ENCODE peak calls at places on chromosomes 4 and X, in ten cellular contexts. X is upper lobe of right lung; M is cardiac muscle cell; Q is ascending aorta; B is right lobe of liver; L is CD8-positive, alpha-beta T cell; T is testis; P is thyroid gland; Z is IMR-90; F is heart left ventricle. J is an unnamed sample.

GRCh38 chr4:58453956-58454355 is 1343.8 kb upstream of the IGFBP7 start:
- DNase-seq in T (no peak), Z (no peak), P (no peak), Q (no peak), F (no peak), X (no peak), L (no peak), B (no peak), M (no peak), J (no peak)

GRCh38 chrX:97668126-97668525 is 784.4 kb downstream of the RPA4 start:
- DNase-seq in X (no peak), M (no peak), B (no peak), F (no peak), L (no peak), Z (no peak), T (no peak), P (no peak), Q (no peak), J (no peak)

GRCh38 chr4:129146639-129147038 is 50.7 kb downstream of the C4orf33 start:
- DNase-seq in F (no peak), B (no peak), Q (no peak), T (no peak), X (no peak), Z (no peak), P (no peak), L (no peak), M (no peak), J (no peak)

GRCh38 chr4:114043116-114043515 is 63.7 kb upstream of the ARSJ start:
- DNase-seq in L (no peak), P (no peak), M (peak; percentile 4), Z (peak; percentile 26), F (no peak), T (no peak), Q (no peak), X (no peak), B (no peak), J (peak; percentile 31)

GRCh38 chrX:42090395-42090794 is 167.0 kb upstream of the CASK start:
- DNase-seq in B (no peak), F (no peak), Q (no peak), L (no peak), Z (no peak), T (no peak), M (no peak), P (no peak), X (no peak), J (no peak)

GRCh38 chrX:139932077-139932900 is 564 bp downstream of the ATP11C start:
- DNase-seq in Z (peak; percentile 26), T (peak; percentile 39), X (peak; percentile 77), B (peak; percentile 69), F (peak; percentile 35), P (peak; percentile 51), Q (no peak), L (peak; percentile 46), M (peak; percentile 50), J (no peak)

GRCh38 chr4:168715889-168716288 is 219.0 kb downstream of the PALLD start:
- DNase-seq in B (no peak), L (no peak), F (no peak), P (no peak), Z (no peak), M (no peak), Q (no peak), X (no peak), T (no peak), J (no peak)

GRCh38 chr4:60822986-60823385 is 377.1 kb upstream of the ADGRL3 start:
- DNase-seq in Z (no peak), P (no peak), X (no peak), T (no peak), F (no peak), M (no peak), B (no peak), L (no peak), Q (no peak), J (no peak)

GRCh38 chr4:83151645-83152044 is 37.1 kb upstream of the PLAC8 start:
- DNase-seq in Z (no peak), F (no peak), P (no peak), T (no peak), M (no peak), L (no peak), B (no peak), Q (no peak), X (no peak), J (no peak)

GRCh38 chr4:81499840-81500239 is 28.1 kb upstream of the RASGEF1B start:
- DNase-seq in M (no peak), P (no peak), B (no peak), Q (no peak), X (no peak), L (no peak), F (no peak), Z (no peak), T (no peak), J (no peak)

GRCh38 chrX:56728752-56729151 is 291 bp upstream of the NBDY start:
- DNase-seq in B (no peak), M (peak; percentile 37), F (peak; percentile 4), P (peak; percentile 31), L (peak; percentile 11), T (peak; percentile 32), Q (no peak), Z (peak; percentile 5), X (no peak), J (no peak)

DNA sequence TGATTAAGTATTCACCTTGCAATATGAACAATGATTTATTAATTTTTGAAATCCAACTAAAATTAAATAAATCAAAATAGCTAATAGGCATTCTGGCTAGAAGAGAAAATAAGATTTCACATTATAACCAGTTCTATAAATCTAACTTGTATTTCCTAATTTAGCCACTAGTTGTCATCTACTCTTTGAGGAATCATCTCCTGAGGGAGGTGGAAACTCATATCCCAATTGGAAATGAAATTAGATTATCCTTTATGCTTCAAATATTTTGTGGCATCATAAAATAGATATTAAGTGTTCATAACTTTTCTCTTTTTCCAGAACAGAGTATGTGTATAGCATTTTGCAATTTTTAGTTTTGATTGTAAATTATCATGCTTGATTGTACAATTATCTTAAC is 558.5 kb upstream of the DIAPH2 start:
- DNase-seq in B (no peak), L (no peak), Q (no peak), M (no peak), F (no peak), Z (no peak), P (no peak), X (no peak), T (no peak), J (no peak)
- TF ChIP-seq CTCF in B (peak; percentile 31), L (no peak), Q (no peak), M (peak; percentile 3), F (no peak), Z (peak; percentile 4), P (no peak), X (no peak), T (peak; percentile 19), J (peak; percentile 9)

DNA sequence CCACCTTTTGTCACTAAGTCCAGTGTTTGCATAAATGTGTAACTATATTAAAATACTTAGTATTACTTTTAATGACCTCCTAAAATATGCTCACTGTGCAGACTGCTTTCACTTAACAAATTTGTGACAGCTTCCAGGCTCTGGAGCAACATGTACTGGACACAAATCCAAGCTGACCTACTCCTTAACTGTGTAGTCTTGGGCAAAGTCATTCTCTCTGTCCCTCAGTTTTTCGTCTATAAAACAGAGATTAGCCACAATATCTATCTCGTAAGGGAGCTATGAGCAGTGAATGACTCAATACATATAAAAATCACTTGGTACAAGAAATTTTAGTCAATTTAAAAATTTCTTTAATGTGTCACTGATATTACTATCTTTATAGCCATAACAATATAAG is 20.4 kb upstream of the RAB40A start:
- DNase-seq in Z (no peak), X (no peak), L (no peak), B (no peak), T (no peak), M (no peak), F (no peak), Q (no peak), P (no peak), J (no peak)
- H3K27ac ChIP-seq in Z (no peak overlapping the region), X (peak overlapping the region; percentile 51), L (no peak overlapping the region), B (no peak overlapping the region), T (peak overlapping the region; percentile 92), M (no peak overlapping the region), F (peak overlapping the region; percentile 4), Q (peak overlapping the region; percentile 80), P (no peak overlapping the region), J (peak overlapping the region; percentile 18)

GRCh38 chrX:30488092-30488491 is 89.5 kb downstream of the TASL start:
- DNase-seq in F (no peak), L (no peak), Z (peak; percentile 1), M (peak; percentile 14), B (no peak), X (no peak), T (peak; percentile 17), P (no peak), Q (no peak), J (no peak)

GRCh38 chrX:30493348-30493747 is 84.2 kb downstream of the TASL start:
- DNase-seq in X (no peak), P (no peak), B (no peak), Z (no peak), M (no peak), F (no peak), Q (no peak), T (no peak), L (no peak), J (no peak)

GRCh38 chrX:30483996-30484395 is 93.6 kb downstream of the TASL start:
- DNase-seq in B (no peak), F (no peak), Q (no peak), Z (no peak), X (no peak), L (no peak), M (no peak), T (no peak), P (peak; percentile 1), J (no peak)

GRCh38 chrX:30489323-30489722 is 88.2 kb downstream of the TASL start:
- DNase-seq in P (no peak), B (no peak), Z (no peak), Q (no peak), F (no peak), X (no peak), M (no peak), L (no peak), T (peak; percentile 43), J (no peak)
- TF ChIP-seq CTCF in P (no peak), B (peak; percentile 21), Z (no peak), Q (no peak), F (no peak), X (no peak), M (no peak), L (no peak), T (no peak), J (no peak)

GRCh38 chr4:2963185-2964076 is at the start of the genes GRK4 and NOP14:
- DNase-seq in Z (peak; percentile 98), L (peak; percentile 97), T (peak; percentile 99), P (peak; percentile 98), B (peak; percentile 99), X (peak; percentile 100), Q (peak; percentile 89), F (peak; percentile 98), M (peak; percentile 99), J (peak; percentile 93)

GRCh38 chr4:2964077-2964471 is 703 bp downstream of the GRK4 start:
- DNase-seq in Q (no peak), L (no peak), Z (no peak), T (no peak), B (no peak), X (no peak), F (peak; percentile 22), M (no peak), P (no peak), J (no peak)

GRCh38 chr4:2962614-2963184 is 507 bp downstream of the NOP14 start:
- DNase-seq in L (no peak), T (peak; percentile 70), P (peak; percentile 51), X (no peak), M (peak; percentile 64), Z (peak; percentile 38), F (no peak), B (no peak), Q (no peak), J (peak; percentile 48)

GRCh38 chr4:2962099-2962455 is 1.1 kb downstream of the NOP14 start:
- DNase-seq in P (no peak), B (no peak), X (no peak), Q (no peak), Z (no peak), T (no peak), M (no peak), L (no peak), F (no peak), J (no peak)

GRCh38 chr4:2961411-2962098 is 1.7 kb downstream of the NOP14 start:
- DNase-seq in Z (no peak), X (no peak), F (no peak), M (no peak), L (no peak), Q (no peak), T (peak; percentile 40), P (no peak), B (no peak), J (no peak)
- H3K27ac ChIP-seq in Z (no peak overlapping the region), X (no peak overlapping the region), F (no peak overlapping the region), M (peak overlapping the region; percentile 38), L (no peak overlapping the region), Q (no peak overlapping the region), T (no peak overlapping the region), P (no peak overlapping the region), B (peak overlapping the region; percentile 85), J (no peak overlapping the region)